ENCODE peak calls at places on chromosomes 11 and 22, in eight cellular contexts. One of them, this sample, is unnamed.

GRCh38 chr11:23192256-23192655 is 332.0 kb upstream of the CCDC179 start:
- DNase-seq in pancreas: no peak
- DNase-seq in effector memory CD4-positive, alpha-beta T cell: no peak
- DNase-seq in CD4-positive, alpha-beta memory T cell: no peak
- DNase-seq in fibroblast of lung: peak; percentile 76
- DNase-seq in cardiac muscle cell: peak; percentile 78
- DNase-seq in CD8-positive, alpha-beta memory T cell: no peak
- DNase-seq in IMR-90: peak; percentile 48
- DNase-seq in this sample: no peak

GRCh38 chr22:46031066-46031465 is 54.1 kb upstream of the WNT7B start:
- DNase-seq in fibroblast of lung: no peak
- DNase-seq in CD8-positive, alpha-beta memory T cell: no peak
- DNase-seq in effector memory CD4-positive, alpha-beta T cell: no peak
- DNase-seq in IMR-90: no peak
- DNase-seq in cardiac muscle cell: no peak
- DNase-seq in CD4-positive, alpha-beta memory T cell: no peak
- DNase-seq in pancreas: no peak
- DNase-seq in this sample: peak; percentile 37

GRCh38 chr11:46114961-46115360 is 6.3 kb downstream of the PHF21A start:
- DNase-seq in effector memory CD4-positive, alpha-beta T cell: no peak
- DNase-seq in CD8-positive, alpha-beta memory T cell: no peak
- DNase-seq in CD4-positive, alpha-beta memory T cell: no peak
- DNase-seq in cardiac muscle cell: no peak
- DNase-seq in IMR-90: no peak
- DNase-seq in pancreas: no peak
- DNase-seq in fibroblast of lung: no peak
- DNase-seq in this sample: no peak

GRCh38 chr22:25800766-25801165 is 58.8 kb downstream of the MYO18B start:
- DNase-seq in effector memory CD4-positive, alpha-beta T cell: no peak
- DNase-seq in CD8-positive, alpha-beta memory T cell: no peak
- DNase-seq in CD4-positive, alpha-beta memory T cell: no peak
- DNase-seq in cardiac muscle cell: no peak
- DNase-seq in IMR-90: no peak
- DNase-seq in pancreas: no peak
- DNase-seq in fibroblast of lung: no peak
- DNase-seq in this sample: no peak

GRCh38 chr11:2460540-2461252 is 15.9 kb downstream of the KCNQ1 start:
- DNase-seq in pancreas: no peak
- DNase-seq in fibroblast of lung: no peak
- DNase-seq in cardiac muscle cell: no peak
- DNase-seq in IMR-90: no peak
- DNase-seq in effector memory CD4-positive, alpha-beta T cell: no peak
- DNase-seq in CD4-positive, alpha-beta memory T cell: no peak
- DNase-seq in CD8-positive, alpha-beta memory T cell: no peak
- DNase-seq in this sample: peak; percentile 55

GRCh38 chr11:38305682-38306081 is 1707.6 kb upstream of the RAG2 start:
- DNase-seq in CD8-positive, alpha-beta memory T cell: no peak
- DNase-seq in cardiac muscle cell: peak; percentile 54
- DNase-seq in effector memory CD4-positive, alpha-beta T cell: no peak
- DNase-seq in pancreas: no peak
- DNase-seq in IMR-90: no peak
- DNase-seq in fibroblast of lung: peak; percentile 4
- DNase-seq in CD4-positive, alpha-beta memory T cell: no peak
- DNase-seq in this sample: no peak

GRCh38 chr11:36343436-36343835 is 47.3 kb downstream of the PRR5L start:
- DNase-seq in effector memory CD4-positive, alpha-beta T cell: no peak
- DNase-seq in cardiac muscle cell: no peak
- DNase-seq in CD4-positive, alpha-beta memory T cell: no peak
- DNase-seq in pancreas: no peak
- DNase-seq in IMR-90: no peak
- DNase-seq in CD8-positive, alpha-beta memory T cell: no peak
- DNase-seq in fibroblast of lung: no peak
- DNase-seq in this sample: no peak

GRCh38 chr11:2547806-2548205 is 103.0 kb downstream of the KCNQ1 start:
- DNase-seq in cardiac muscle cell: no peak
- DNase-seq in effector memory CD4-positive, alpha-beta T cell: no peak
- DNase-seq in IMR-90: no peak
- DNase-seq in pancreas: no peak
- DNase-seq in fibroblast of lung: no peak
- DNase-seq in CD4-positive, alpha-beta memory T cell: no peak
- DNase-seq in CD8-positive, alpha-beta memory T cell: no peak
- DNase-seq in this sample: peak; percentile 17

GRCh38 chr11:898160-898517 is 12.5 kb downstream of the CHID1 start:
- DNase-seq in CD4-positive, alpha-beta memory T cell: no peak
- DNase-seq in cardiac muscle cell: peak; percentile 32
- DNase-seq in pancreas: no peak
- DNase-seq in IMR-90: peak; percentile 11
- DNase-seq in CD8-positive, alpha-beta memory T cell: no peak
- DNase-seq in effector memory CD4-positive, alpha-beta T cell: no peak
- DNase-seq in fibroblast of lung: peak; percentile 40
- DNase-seq in this sample: no peak

GRCh38 chr11:2537010-2537695 is 92.3 kb downstream of the KCNQ1 start:
- DNase-seq in pancreas: no peak
- DNase-seq in IMR-90: no peak
- DNase-seq in cardiac muscle cell: no peak
- DNase-seq in CD8-positive, alpha-beta memory T cell: no peak
- DNase-seq in CD4-positive, alpha-beta memory T cell: no peak
- DNase-seq in effector memory CD4-positive, alpha-beta T cell: no peak
- DNase-seq in fibroblast of lung: no peak
- DNase-seq in this sample: peak; percentile 49

GRCh38 chr11:65662247-65662801 is 392 bp downstream of the RELA start:
- DNase-seq in fibroblast of lung: no peak
- DNase-seq in pancreas: no peak
- DNase-seq in IMR-90: no peak
- DNase-seq in CD8-positive, alpha-beta memory T cell: no peak
- DNase-seq in effector memory CD4-positive, alpha-beta T cell: no peak
- DNase-seq in CD4-positive, alpha-beta memory T cell: no peak
- DNase-seq in cardiac muscle cell: peak; percentile 23
- DNase-seq in this sample: no peak

GRCh38 chr11:43818220-43818619 is 62.4 kb upstream of the ALKBH3 start:
- DNase-seq in IMR-90: peak; percentile 57
- DNase-seq in CD8-positive, alpha-beta memory T cell: no peak
- DNase-seq in CD4-positive, alpha-beta memory T cell: no peak
- DNase-seq in pancreas: no peak
- DNase-seq in effector memory CD4-positive, alpha-beta T cell: no peak
- DNase-seq in cardiac muscle cell: no peak
- DNase-seq in fibroblast of lung: no peak
- DNase-seq in this sample: no peak

GRCh38 chr11:71240865-71241691 is 11.3 kb downstream of the SHANK2 start:
- DNase-seq in pancreas: peak; percentile 39
- DNase-seq in CD8-positive, alpha-beta memory T cell: no peak
- DNase-seq in fibroblast of lung: peak; percentile 90
- DNase-seq in IMR-90: peak; percentile 94
- DNase-seq in effector memory CD4-positive, alpha-beta T cell: no peak
- DNase-seq in CD4-positive, alpha-beta memory T cell: no peak
- DNase-seq in cardiac muscle cell: peak; percentile 95
- DNase-seq in this sample: no peak

GRCh38 chr22:45784357-45785277 is 113.0 kb downstream of the ATXN10 start:
- DNase-seq in CD8-positive, alpha-beta memory T cell: no peak
- DNase-seq in pancreas: no peak
- DNase-seq in CD4-positive, alpha-beta memory T cell: no peak
- DNase-seq in IMR-90: no peak
- DNase-seq in effector memory CD4-positive, alpha-beta T cell: no peak
- DNase-seq in fibroblast of lung: no peak
- DNase-seq in cardiac muscle cell: no peak
- DNase-seq in this sample: no peak

GRCh38 chr11:46930089-46930488 is 6.5 kb upstream of the CSTPP1 start:
- DNase-seq in CD8-positive, alpha-beta memory T cell: no peak
- DNase-seq in fibroblast of lung: no peak
- DNase-seq in IMR-90: peak; percentile 73
- DNase-seq in pancreas: peak; percentile 28
- DNase-seq in effector memory CD4-positive, alpha-beta T cell: no peak
- DNase-seq in CD4-positive, alpha-beta memory T cell: no peak
- DNase-seq in cardiac muscle cell: peak; percentile 42
- DNase-seq in this sample: no peak

GRCh38 chr11:66268953-66269906 is 791 bp downstream of the RAB1B start:
- DNase-seq in CD4-positive, alpha-beta memory T cell: no peak
- DNase-seq in fibroblast of lung: peak; percentile 25
- DNase-seq in CD8-positive, alpha-beta memory T cell: no peak
- DNase-seq in cardiac muscle cell: peak; percentile 41
- DNase-seq in pancreas: no peak
- DNase-seq in IMR-90: peak; percentile 48
- DNase-seq in effector memory CD4-positive, alpha-beta T cell: no peak
- DNase-seq in this sample: no peak

GRCh38 chr11:109132539-109132938 is 289.5 kb upstream of the C11orf87 start:
- DNase-seq in effector memory CD4-positive, alpha-beta T cell: no peak
- DNase-seq in fibroblast of lung: no peak
- DNase-seq in CD8-positive, alpha-beta memory T cell: no peak
- DNase-seq in IMR-90: no peak
- DNase-seq in cardiac muscle cell: no peak
- DNase-seq in pancreas: no peak
- DNase-seq in CD4-positive, alpha-beta memory T cell: no peak
- DNase-seq in this sample: no peak

GRCh38 chr11:16966633-16967346 is 47.4 kb downstream of the PLEKHA7 start:
- DNase-seq in fibroblast of lung: no peak
- DNase-seq in IMR-90: no peak
- DNase-seq in CD8-positive, alpha-beta memory T cell: no peak
- DNase-seq in CD4-positive, alpha-beta memory T cell: no peak
- DNase-seq in effector memory CD4-positive, alpha-beta T cell: no peak
- DNase-seq in cardiac muscle cell: no peak
- DNase-seq in pancreas: no peak
- DNase-seq in this sample: no peak

GRCh38 chr11:16968196-16968595 is 46.0 kb downstream of the PLEKHA7 start:
- DNase-seq in IMR-90: no peak
- DNase-seq in pancreas: no peak
- DNase-seq in CD4-positive, alpha-beta memory T cell: no peak
- DNase-seq in CD8-positive, alpha-beta memory T cell: no peak
- DNase-seq in cardiac muscle cell: no peak
- DNase-seq in effector memory CD4-positive, alpha-beta T cell: no peak
- DNase-seq in fibroblast of lung: no peak
- DNase-seq in this sample: no peak

GRCh38 chr11:16963316-16963876 is 50.8 kb downstream of the PLEKHA7 start:
- DNase-seq in CD8-positive, alpha-beta memory T cell: no peak
- DNase-seq in IMR-90: no peak
- DNase-seq in CD4-positive, alpha-beta memory T cell: no peak
- DNase-seq in effector memory CD4-positive, alpha-beta T cell: no peak
- DNase-seq in cardiac muscle cell: no peak
- DNase-seq in fibroblast of lung: no peak
- DNase-seq in pancreas: no peak
- DNase-seq in this sample: no peak

GRCh38 chr11:16967347-16967662 is 46.9 kb downstream of the PLEKHA7 start:
- DNase-seq in cardiac muscle cell: no peak
- DNase-seq in CD4-positive, alpha-beta memory T cell: no peak
- DNase-seq in IMR-90: no peak
- DNase-seq in effector memory CD4-positive, alpha-beta T cell: no peak
- DNase-seq in fibroblast of lung: no peak
- DNase-seq in CD8-positive, alpha-beta memory T cell: no peak
- DNase-seq in pancreas: no peak
- DNase-seq in this sample: no peak

DNA sequence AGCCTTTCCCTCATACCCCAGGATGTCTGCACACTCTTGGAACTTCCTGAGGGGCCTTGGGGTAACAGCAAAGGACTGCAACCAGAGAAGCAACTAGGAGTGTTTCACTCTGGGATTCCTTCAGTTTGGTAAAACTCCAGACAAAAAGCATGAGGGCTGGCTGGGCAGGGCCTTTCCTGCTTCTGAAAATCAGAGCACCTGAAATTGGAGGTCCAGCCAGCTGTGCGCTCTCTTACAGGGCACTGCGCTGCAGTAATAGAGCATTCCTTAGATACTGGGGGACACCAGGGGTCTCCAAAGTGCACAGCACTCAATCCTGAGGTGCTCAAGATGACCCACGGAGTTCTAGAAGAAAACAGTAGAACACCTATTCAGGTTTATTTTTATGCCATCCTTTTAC is 49.7 kb downstream of the PLEKHA7 start:
- DNase-seq in CD8-positive, alpha-beta memory T cell: no peak
- DNase-seq in pancreas: no peak
- DNase-seq in cardiac muscle cell: no peak
- DNase-seq in fibroblast of lung: no peak
- DNase-seq in effector memory CD4-positive, alpha-beta T cell: no peak
- DNase-seq in CD4-positive, alpha-beta memory T cell: no peak
- DNase-seq in IMR-90: no peak
- DNase-seq in this sample: no peak
- H3K4me1 ChIP-seq in CD8-positive, alpha-beta memory T cell: no peaks in the 10 kb centered on the region
- H3K4me1 ChIP-seq in pancreas: peaks cover 13% of the 10 kb centered on the region
- H3K4me1 ChIP-seq in cardiac muscle cell: peaks cover 8% of the 10 kb centered on the region
- H3K4me1 ChIP-seq in fibroblast of lung: no peaks in the 10 kb centered on the region
- H3K4me1 ChIP-seq in effector memory CD4-positive, alpha-beta T cell: no peaks in the 10 kb centered on the region
- H3K4me1 ChIP-seq in CD4-positive, alpha-beta memory T cell: no peaks in the 10 kb centered on the region
- H3K4me1 ChIP-seq in IMR-90: no peaks in the 10 kb centered on the region
- H3K4me1 ChIP-seq in this sample: no peaks in the 10 kb centered on the region

GRCh38 chr22:39528681-39529486 is 3.7 kb downstream of the RPS19BP1 start:
- DNase-seq in fibroblast of lung: peak; percentile 94
- DNase-seq in CD8-positive, alpha-beta memory T cell: peak; percentile 87
- DNase-seq in effector memory CD4-positive, alpha-beta T cell: peak; percentile 85
- DNase-seq in IMR-90: peak; percentile 92
- DNase-seq in CD4-positive, alpha-beta memory T cell: peak; percentile 93
- DNase-seq in pancreas: peak; percentile 92
- DNase-seq in cardiac muscle cell: peak; percentile 97
- DNase-seq in this sample: peak; percentile 96
- H3K4me1 ChIP-seq in fibroblast of lung: peaks cover 19% of the 10 kb centered on the region
- H3K4me1 ChIP-seq in CD8-positive, alpha-beta memory T cell: peaks cover 67% of the 10 kb centered on the region
- H3K4me1 ChIP-seq in effector memory CD4-positive, alpha-beta T cell: peaks cover 67% of the 10 kb centered on the region
- H3K4me1 ChIP-seq in IMR-90: peaks cover 4% of the 10 kb centered on the region
- H3K4me1 ChIP-seq in CD4-positive, alpha-beta memory T cell: peaks cover 82% of the 10 kb centered on the region
- H3K4me1 ChIP-seq in pancreas: peaks cover 40% of the 10 kb centered on the region
- H3K4me1 ChIP-seq in cardiac muscle cell: peaks cover 7% of the 10 kb centered on the region
- H3K4me1 ChIP-seq in this sample: no peaks in the 10 kb centered on the region

DNA sequence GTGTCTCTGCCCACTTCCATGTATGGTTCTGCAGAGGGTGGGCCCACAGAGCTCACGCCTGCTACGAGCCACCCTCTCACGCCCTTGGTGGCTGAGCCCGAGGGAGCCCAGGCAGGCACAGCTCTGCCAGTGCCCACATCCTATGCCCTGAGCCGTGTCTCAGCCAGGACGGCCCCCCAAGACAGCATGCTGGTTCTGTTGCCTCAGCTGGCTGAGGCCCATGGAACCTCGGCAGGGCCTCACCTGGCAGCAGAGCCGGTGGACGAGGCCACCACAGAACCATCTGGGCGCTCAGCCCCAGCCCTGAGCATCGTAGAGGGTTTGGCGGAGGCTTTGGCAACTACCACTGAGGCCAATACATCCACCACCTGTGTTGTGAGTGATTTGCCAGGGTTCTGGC is 64.0 kb downstream of the OTOG start:
- DNase-seq in effector memory CD4-positive, alpha-beta T cell: no peak
- DNase-seq in pancreas: peak; percentile 2
- DNase-seq in CD4-positive, alpha-beta memory T cell: no peak
- DNase-seq in IMR-90: no peak
- DNase-seq in fibroblast of lung: no peak
- DNase-seq in CD8-positive, alpha-beta memory T cell: no peak
- DNase-seq in cardiac muscle cell: no peak
- DNase-seq in this sample: peak; percentile 59
- H3K4me1 ChIP-seq in effector memory CD4-positive, alpha-beta T cell: no peaks in the 10 kb centered on the region
- H3K4me1 ChIP-seq in pancreas: no peaks in the 10 kb centered on the region
- H3K4me1 ChIP-seq in CD4-positive, alpha-beta memory T cell: no peaks in the 10 kb centered on the region
- H3K4me1 ChIP-seq in IMR-90: no peaks in the 10 kb centered on the region
- H3K4me1 ChIP-seq in fibroblast of lung: no peaks in the 10 kb centered on the region
- H3K4me1 ChIP-seq in CD8-positive, alpha-beta memory T cell: no peaks in the 10 kb centered on the region
- H3K4me1 ChIP-seq in cardiac muscle cell: no peaks in the 10 kb centered on the region
- H3K4me1 ChIP-seq in this sample: no peaks in the 10 kb centered on the region

DNA sequence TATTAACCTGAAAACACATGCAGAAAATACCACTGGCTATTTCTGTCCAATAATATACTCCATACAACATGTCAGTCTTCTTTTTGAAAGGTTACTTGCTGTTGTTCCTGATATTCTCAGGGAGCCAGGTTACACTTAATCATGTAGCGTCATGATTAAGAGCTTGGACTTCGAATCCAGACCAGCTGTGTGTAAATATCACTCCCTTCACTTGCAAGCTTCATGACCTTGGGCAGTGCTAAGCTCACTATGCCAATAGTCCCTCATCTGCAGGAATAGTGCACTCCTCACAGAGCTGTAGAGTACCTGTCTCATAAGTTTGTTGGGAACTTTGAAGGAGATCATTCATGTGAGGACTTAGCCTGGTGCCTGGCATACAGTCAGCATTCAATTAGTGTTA is 1.9 kb downstream of the HTR3B start:
- DNase-seq in fibroblast of lung: no peak
- DNase-seq in IMR-90: no peak
- DNase-seq in pancreas: peak; percentile 29
- DNase-seq in CD8-positive, alpha-beta memory T cell: no peak
- DNase-seq in effector memory CD4-positive, alpha-beta T cell: no peak
- DNase-seq in cardiac muscle cell: no peak
- DNase-seq in CD4-positive, alpha-beta memory T cell: no peak
- DNase-seq in this sample: no peak
- H3K4me1 ChIP-seq in fibroblast of lung: no peaks in the 10 kb centered on the region
- H3K4me1 ChIP-seq in IMR-90: no peaks in the 10 kb centered on the region
- H3K4me1 ChIP-seq in pancreas: peaks cover 8% of the 10 kb centered on the region
- H3K4me1 ChIP-seq in CD8-positive, alpha-beta memory T cell: no peaks in the 10 kb centered on the region
- H3K4me1 ChIP-seq in effector memory CD4-positive, alpha-beta T cell: no peaks in the 10 kb centered on the region
- H3K4me1 ChIP-seq in cardiac muscle cell: peaks cover 10% of the 10 kb centered on the region
- H3K4me1 ChIP-seq in CD4-positive, alpha-beta memory T cell: no peaks in the 10 kb centered on the region
- H3K4me1 ChIP-seq in this sample: no peaks in the 10 kb centered on the region

This sample was measured in aorta.